ENCODE peak calls at places on chromosome 3, in seven cellular contexts. O is fibroblast of pulmonary artery, S is kidney, L is nephron progenitor cell, B is foreskin fibroblast, P is Panc1, G is Caco-2. U is an unnamed sample.
A peak's percentile ranks its signal among the peaks of the same experiment; 100 is the strongest.

GRCh38 chr3:123053107-123053506 is 13.7 kb upstream of the PDIA5 start:
- DNase-seq in B (no peak), O (peak; percentile 36), P (no peak), G (no peak), S (no peak), L (no peak), U (no peak)

GRCh38 chr3:78741066-78741645 is 1026.6 kb downstream of the ROBO1 start:
- DNase-seq in L (no peak), S (no peak), G (no peak), B (peak; percentile 18), O (no peak), P (no peak), U (no peak)

GRCh38 chr3:152737021-152737908 is 97.7 kb upstream of the P2RY1 start:
- DNase-seq in B (peak; percentile 90), S (no peak), P (no peak), L (no peak), G (no peak), O (peak; percentile 85), U (no peak)

GRCh38 chr3:52086461-52086860 is 30.1 kb upstream of the DUSP7 start:
- DNase-seq in B (no peak), P (no peak), S (peak; percentile 52), G (no peak), O (no peak), L (no peak), U (no peak)

GRCh38 chr3:170953736-170954135 is 45.3 kb upstream of the EIF5A2 start:
- DNase-seq in P (no peak), O (no peak), G (no peak), L (no peak), B (no peak), S (peak; percentile 23), U (no peak)

GRCh38 chr3:174540536-174540935 is 318.6 kb upstream of the NAALADL2 start:
- DNase-seq in L (no peak), G (no peak), P (no peak), S (no peak), O (no peak), B (no peak), U (no peak)

GRCh38 chr3:81434171-81434570 is 327.3 kb downstream of the GBE1 start:
- DNase-seq in S (no peak), L (no peak), G (no peak), O (no peak), P (no peak), B (no peak), U (no peak)

GRCh38 chr3:117435481-117435880 is 725.9 kb downstream of the TUSC7 start:
- DNase-seq in G (no peak), O (no peak), S (no peak), B (no peak), L (no peak), P (no peak), U (no peak)

GRCh38 chr3:30162579-30162978 is 443.8 kb upstream of the TGFBR2 start:
- DNase-seq in O (peak; percentile 81), G (no peak), L (no peak), B (peak; percentile 92), P (no peak), S (no peak), U (no peak)

GRCh38 chr3:131033480-131034080 is 6.9 kb downstream of the NEK11 start:
- DNase-seq in O (peak; percentile 75), B (peak; percentile 74), S (no peak), L (peak; percentile 21), G (no peak), P (peak; percentile 50), U (no peak)

GRCh38 chr3:93906245-93906644 is 67.5 kb downstream of the PROS1 start:
- DNase-seq in B (no peak), S (peak; percentile 66), O (no peak), P (no peak), L (no peak), G (no peak), U (no peak)

GRCh38 chr3:29757054-29757777 is 476.3 kb downstream of the RBMS3 start:
- DNase-seq in S (no peak), P (no peak), B (peak; percentile 29), O (peak; percentile 69), L (no peak), G (no peak), U (no peak)

GRCh38 chr3:36403661-36404060 is 23.4 kb downstream of the STAC start:
- DNase-seq in B (peak; percentile 14), P (no peak), L (no peak), O (no peak), S (no peak), G (no peak), U (no peak)

GRCh38 chr3:190322604-190323240 is 476 bp upstream of the CLDN1 start:
- DNase-seq in B (peak; percentile 40), P (no peak), G (no peak), L (no peak), S (no peak), O (peak; percentile 44), U (no peak)

GRCh38 chr3:194808709-194809108 is 123.0 kb downstream of the FAM43A start:
- DNase-seq in G (no peak), O (peak; percentile 25), L (no peak), S (no peak), B (peak; percentile 23), P (no peak), U (no peak)

GRCh38 chr3:183265713-183266417 is 12.8 kb downstream of the B3GNT5 start:
- DNase-seq in B (peak; percentile 90), G (peak; percentile 40), S (no peak), L (no peak), O (peak; percentile 85), P (peak; percentile 97), U (no peak)

GRCh38 chr3:115644391-115644790 is 21.1 kb downstream of the GAP43 start:
- DNase-seq in S (no peak), P (no peak), O (no peak), B (no peak), G (no peak), L (no peak), U (no peak)

GRCh38 chr3:12934431-12934830 is 93.1 kb upstream of the RPL32 start:
- DNase-seq in O (peak; percentile 61), S (no peak), P (no peak), L (no peak), B (peak; percentile 47), G (no peak), U (no peak)
- TF ChIP-seq CTCF in O (no peak), S (no peak), P (no peak), L (no peak), B (no peak), G (no peak), U (no peak)

GRCh38 chr3:48819234-48820221 is 28.1 kb downstream of the PRKAR2A start:
- DNase-seq in O (no peak), P (no peak), B (no peak), G (no peak), S (no peak), L (no peak), U (no peak)

GRCh38 chr3:48826451-48826850 is 21.2 kb downstream of the PRKAR2A start:
- DNase-seq in B (peak; percentile 87), G (no peak), P (no peak), O (peak; percentile 92), S (no peak), L (no peak), U (no peak)

DNA sequence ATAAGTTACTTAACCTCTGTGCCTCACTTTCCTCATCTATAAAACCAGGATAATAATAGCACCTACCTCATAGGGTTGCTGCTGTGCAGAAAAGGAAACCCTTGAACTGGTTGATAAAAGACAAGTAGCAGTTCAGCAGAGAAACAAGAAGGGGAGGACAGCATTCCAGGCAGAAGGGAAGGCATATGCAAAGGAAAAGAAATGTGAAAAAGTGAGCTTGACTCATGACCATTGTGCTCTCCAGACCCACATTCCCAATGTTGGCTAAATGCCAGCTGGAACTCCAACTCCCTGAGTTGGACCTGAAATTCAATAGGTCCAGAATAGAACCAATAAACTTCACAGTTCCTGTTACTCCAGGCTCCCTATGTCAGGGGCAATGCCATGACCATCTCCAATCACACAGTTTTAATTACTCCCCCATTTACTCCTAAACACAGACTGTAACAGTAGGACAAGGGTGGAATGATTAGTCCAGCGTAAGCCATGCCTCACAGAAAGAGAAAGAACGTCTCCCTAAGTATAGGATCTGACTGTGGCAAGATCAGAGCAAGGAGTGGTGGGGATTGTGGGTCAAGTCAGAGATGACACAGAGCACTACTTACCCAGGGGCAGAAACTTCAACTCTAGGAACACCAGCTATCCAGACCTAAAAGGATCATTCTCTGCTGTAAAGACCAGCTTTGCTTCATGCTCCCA is 26.9 kb downstream of the PRKAR2A start:
- DNase-seq in O (peak; percentile 89), P (no peak), G (no peak), S (no peak), B (peak; percentile 68), L (no peak), U (no peak)
- TF ChIP-seq CTCF in O (no peak), P (no peak), G (no peak), S (no peak), B (no peak), L (no peak), U (no peak)

GRCh38 chr3:134212898-134213665 is 37.6 kb downstream of the RYK start:
- DNase-seq in P (peak; percentile 60), L (peak; percentile 94), O (peak; percentile 83), B (peak; percentile 91), G (peak; percentile 82), S (peak; percentile 86), U (peak; percentile 87)

GRCh38 chr3:134216206-134216764 is 34.4 kb downstream of the RYK start:
- DNase-seq in P (no peak), L (no peak), O (no peak), B (no peak), G (no peak), S (no peak), U (no peak)

GRCh38 chr3:134216851-134217250 is 33.8 kb downstream of the RYK start:
- DNase-seq in B (no peak), P (no peak), S (no peak), G (no peak), O (no peak), L (no peak), U (no peak)

GRCh38 chr3:134214239-134214638 is 36.4 kb downstream of the RYK start:
- DNase-seq in O (no peak), G (no peak), L (no peak), B (no peak), P (no peak), S (no peak), U (no peak)

GRCh38 chr3:134211797-134212196 is 38.9 kb downstream of the RYK start:
- DNase-seq in P (no peak), O (peak; percentile 78), G (peak; percentile 46), B (peak; percentile 52), L (peak; percentile 28), S (no peak), U (no peak)
- TF ChIP-seq CTCF in P (peak; percentile 81), O (peak; percentile 93), G (peak; percentile 45), B (peak; percentile 76), L (peak; percentile 52), S (peak; percentile 60), U (peak; percentile 80)

DNA sequence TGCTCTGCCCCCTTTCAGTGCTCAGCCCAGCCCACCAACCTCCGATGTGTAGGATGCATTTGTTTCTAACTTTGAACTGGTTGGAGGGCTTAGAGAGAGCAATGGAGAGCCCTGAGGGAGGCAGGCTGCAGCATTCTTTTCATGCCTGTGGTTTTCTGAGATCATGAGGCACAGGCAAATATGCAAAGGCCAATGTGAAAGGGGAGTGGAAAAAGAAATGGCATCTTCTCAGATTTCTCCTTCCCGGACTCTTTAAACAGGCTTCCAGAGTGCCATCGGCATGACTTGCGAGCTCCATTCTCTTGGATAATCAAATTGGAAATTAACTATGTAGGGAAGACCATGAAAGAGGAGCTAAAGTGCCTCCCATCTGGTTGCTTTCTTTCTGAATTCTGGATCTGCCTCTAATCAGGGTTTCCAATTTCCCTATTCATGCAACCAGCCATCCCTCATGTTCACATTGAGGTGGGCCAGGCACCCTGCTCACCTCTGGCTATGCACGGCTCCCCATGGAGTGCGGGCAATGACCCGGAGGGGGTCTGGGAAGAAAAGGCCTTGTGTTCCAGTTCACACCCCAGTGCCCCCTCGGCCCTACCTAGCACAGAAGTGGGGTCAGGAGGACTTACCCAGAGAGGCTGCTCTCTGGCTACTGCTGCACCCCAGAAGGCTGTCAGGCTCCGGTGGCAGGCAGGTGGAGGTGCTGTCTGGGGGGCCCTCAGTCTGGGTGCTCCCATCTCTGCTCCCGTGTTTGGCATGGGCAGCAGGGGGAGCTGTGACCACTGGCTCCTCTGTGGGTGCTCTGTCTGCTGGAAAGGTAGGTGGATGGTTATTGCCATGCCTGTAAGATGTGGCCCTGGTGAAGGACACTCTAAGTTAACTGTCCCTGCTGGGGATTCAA is 16.1 kb downstream of the AMOTL2 start:
- DNase-seq in B (peak; percentile 97), P (no peak), S (no peak), O (peak; percentile 95), G (peak; percentile 79), L (peak; percentile 44), U (no peak)
- TF ChIP-seq CTCF in B (peak; percentile 49), P (no peak), S (no peak), O (peak; percentile 44), G (peak; percentile 36), L (no peak), U (peak; percentile 48)